ENCODE peak calls at places on chromosomes 13 and 19, in seven cellular contexts. K is fibroblast of the aortic adventitia, B is astrocyte of the cerebellum, Q is IMR-90, I is fibroblast of lung, C is thoracic aorta, S is DND-41. V is an unnamed sample.

GRCh38 chr13:112783135-112783945 is 93.5 kb downstream of the ATP11A start:
- DNase-seq in C (no peak), K (peak; percentile 77), S (no peak), B (no peak), I (peak; percentile 63), Q (peak; percentile 90), V (peak; percentile 27)

GRCh38 chr19:52170304-52170703 is 1.1 kb downstream of the ZNF836 start:
- DNase-seq in K (no peak), I (no peak), C (no peak), S (peak; percentile 21), Q (no peak), B (no peak), V (no peak)

GRCh38 chr19:14497347-14497921 is 1.5 kb upstream of the GIPC1 start:
- DNase-seq in K (peak; percentile 53), B (no peak), S (no peak), C (no peak), I (no peak), Q (no peak), V (no peak)

GRCh38 chr19:43839139-43839538 is 12.0 kb downstream of the ZNF283 start:
- DNase-seq in K (no peak), C (no peak), I (no peak), B (no peak), Q (no peak), S (no peak), V (no peak)

GRCh38 chr19:32324631-32325215 is 20.7 kb upstream of the ZNF507 start:
- DNase-seq in Q (peak; percentile 6), K (peak; percentile 40), C (no peak), S (no peak), B (no peak), I (no peak), V (no peak)

GRCh38 chr13:106182404-106182803 is 353.1 kb downstream of the EFNB2 start:
- DNase-seq in B (peak; percentile 82), Q (peak; percentile 92), K (peak; percentile 60), C (no peak), S (peak; percentile 80), I (peak; percentile 96), V (peak; percentile 92)

GRCh38 chr19:50563597-50563996 is 4.6 kb downstream of the LRRC4B start:
- DNase-seq in C (no peak), S (no peak), Q (no peak), I (no peak), B (no peak), K (no peak), V (no peak)

GRCh38 chr13:75353786-75354193 is 128.2 kb downstream of the TBC1D4 start:
- DNase-seq in K (peak; percentile 45), S (no peak), Q (peak; percentile 39), C (no peak), B (no peak), I (peak; percentile 82), V (no peak)

GRCh38 chr19:21694171-21694906 is 73.0 kb downstream of the ZNF100 start:
- DNase-seq in I (no peak), K (no peak), B (no peak), Q (no peak), C (no peak), S (no peak), V (no peak)

GRCh38 chr19:45045671-45046353 is 7.0 kb downstream of the CLASRP start:
- DNase-seq in S (no peak), K (no peak), C (no peak), B (no peak), I (no peak), Q (no peak), V (no peak)

GRCh38 chr19:5321851-5322681 is 18.5 kb downstream of the PTPRS start:
- DNase-seq in C (no peak), Q (no peak), I (no peak), S (no peak), K (no peak), B (no peak), V (no peak)

GRCh38 chr19:47729468-47729798 is 15.9 kb upstream of the NOP53 start:
- DNase-seq in C (peak; percentile 65), I (peak; percentile 92), Q (peak; percentile 85), K (peak; percentile 86), S (no peak), B (no peak), V (peak; percentile 57)

GRCh38 chr19:55086730-55087541 is 11.3 kb downstream of the EPS8L1 start:
- DNase-seq in B (peak; percentile 81), Q (peak; percentile 91), K (peak; percentile 87), I (peak; percentile 89), S (no peak), C (peak; percentile 82), V (peak; percentile 76)

GRCh38 chr19:17205237-17206140 is 9.7 kb upstream of the USE1 start:
- DNase-seq in B (peak; percentile 34), K (peak; percentile 60), Q (peak; percentile 34), I (peak; percentile 31), S (peak; percentile 52), C (no peak), V (no peak)

GRCh38 chr19:42254083-42254849 is 662 bp downstream of the ERF start:
- DNase-seq in K (no peak), B (no peak), S (peak; percentile 83), I (peak; percentile 60), C (no peak), Q (peak; percentile 32), V (no peak)

GRCh38 chr13:37621811-37622361 is 23.3 kb upstream of the POSTN start:
- DNase-seq in I (peak; percentile 86), C (no peak), S (no peak), B (peak; percentile 48), K (peak; percentile 95), Q (peak; percentile 84), V (peak; percentile 98)

GRCh38 chr13:44765076-44765475 is 188.9 kb upstream of the TSC22D1 start:
- DNase-seq in B (no peak), K (peak; percentile 16), I (no peak), Q (no peak), S (no peak), C (no peak), V (no peak)

GRCh38 chr13:80690208-80690607 is 349.3 kb upstream of the SPRY2 start:
- DNase-seq in I (no peak), C (no peak), Q (no peak), K (no peak), S (no peak), B (no peak), V (no peak)

GRCh38 chr13:114222461-114222968 is 12.2 kb upstream of the CDC16 start:
- DNase-seq in I (peak; percentile 14), B (no peak), K (peak; percentile 67), Q (peak; percentile 48), C (no peak), S (no peak), V (no peak)

GRCh38 chr13:26557051-26557392 is 461 bp upstream of the WASF3 start:
- DNase-seq in B (no peak), K (no peak), Q (no peak), I (no peak), C (no peak), S (no peak), V (no peak)

GRCh38 chr19:14603990-14604387 is 21.1 kb downstream of the CLEC17A start:
- DNase-seq in C (no peak), K (no peak), I (no peak), Q (no peak), S (no peak), B (no peak), V (no peak)

GRCh38 chr13:110233682-110234280 is 73.2 kb downstream of the COL4A1 start:
- DNase-seq in I (no peak), S (no peak), K (no peak), B (no peak), C (no peak), Q (no peak), V (no peak)
- H3K4me3 ChIP-seq in I (peak overlapping the region; percentile 50), S (no peak overlapping the region), K (peak overlapping the region; percentile 60), B (no peak overlapping the region), C (peak overlapping the region; percentile 53), Q (no peak overlapping the region), V (no peak overlapping the region)

GRCh38 chr19:34364830-34365462 is at the start of gene GPI:
- DNase-seq in S (peak; percentile 66), C (no peak), Q (peak; percentile 24), I (peak; percentile 39), K (peak; percentile 22), B (no peak), V (no peak)

GRCh38 chr19:34365463-34366401 is 736 bp downstream of the GPI start:
- DNase-seq in I (peak; percentile 41), Q (peak; percentile 32), C (no peak), S (peak; percentile 30), K (peak; percentile 37), B (no peak), V (no peak)

GRCh38 chr19:34367424-34367957 is 2.5 kb downstream of the GPI start:
- DNase-seq in C (no peak), Q (no peak), B (no peak), I (no peak), S (no peak), K (no peak), V (no peak)

GRCh38 chr19:34368338-34368737 is 3.3 kb downstream of the GPI start:
- DNase-seq in S (no peak), Q (no peak), I (no peak), C (no peak), K (no peak), B (no peak), V (no peak)

DNA sequence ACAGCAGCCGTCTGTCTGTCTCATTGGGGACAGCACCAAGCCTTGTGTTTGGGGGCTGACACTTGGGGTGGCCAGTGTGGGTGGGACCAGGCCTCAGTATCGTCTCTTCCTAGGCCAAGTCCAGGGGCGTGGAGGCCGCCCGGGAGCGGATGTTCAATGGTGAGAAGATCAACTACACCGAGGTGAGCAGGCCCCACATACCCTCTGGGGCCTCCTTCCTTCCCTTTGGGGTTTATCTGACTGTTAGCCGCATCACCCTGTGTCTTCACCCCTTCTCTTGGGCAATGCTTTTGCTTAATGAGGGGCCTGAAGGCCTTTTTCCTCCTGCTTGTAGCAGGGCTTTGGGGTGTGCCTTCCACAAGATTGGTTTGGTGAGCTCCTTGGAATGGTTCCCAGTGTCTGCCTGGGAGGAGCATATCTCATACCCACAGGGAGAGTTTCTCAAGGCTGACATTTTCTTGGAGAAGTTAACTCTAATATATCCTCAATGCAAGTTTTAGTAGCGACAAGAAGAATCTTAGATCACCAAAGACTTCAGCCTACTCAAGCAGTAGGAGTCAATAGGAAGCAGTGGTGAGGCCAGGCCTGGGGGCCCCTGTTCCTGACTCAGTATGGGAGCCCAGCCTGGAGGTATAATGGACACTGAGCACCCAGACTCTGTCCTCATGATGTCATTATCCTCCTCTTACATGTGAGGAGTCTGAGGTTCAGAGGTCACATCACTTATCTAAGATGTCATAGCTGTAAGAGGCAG is 1.9 kb downstream of the GPI start:
- DNase-seq in K (peak; percentile 90), S (no peak), B (peak; percentile 15), C (no peak), I (peak; percentile 67), Q (peak; percentile 74), V (peak; percentile 48)
- H3K4me3 ChIP-seq in K (peak overlapping the region; percentile 79), S (peak overlapping the region; percentile 85), B (no peak overlapping the region), C (peak overlapping the region; percentile 88), I (no peak overlapping the region), Q (peak overlapping the region; percentile 99), V (peak overlapping the region; percentile 90)

GRCh38 chr13:99227909-99228688 is 27.4 kb downstream of the UBAC2 start:
- DNase-seq in K (no peak), B (no peak), I (no peak), S (no peak), C (no peak), Q (no peak), V (no peak)
- H3K4me3 ChIP-seq in K (no peak overlapping the region), B (no peak overlapping the region), I (no peak overlapping the region), S (peak overlapping the region; percentile 30), C (peak overlapping the region; percentile 10), Q (no peak overlapping the region), V (no peak overlapping the region)

DNA sequence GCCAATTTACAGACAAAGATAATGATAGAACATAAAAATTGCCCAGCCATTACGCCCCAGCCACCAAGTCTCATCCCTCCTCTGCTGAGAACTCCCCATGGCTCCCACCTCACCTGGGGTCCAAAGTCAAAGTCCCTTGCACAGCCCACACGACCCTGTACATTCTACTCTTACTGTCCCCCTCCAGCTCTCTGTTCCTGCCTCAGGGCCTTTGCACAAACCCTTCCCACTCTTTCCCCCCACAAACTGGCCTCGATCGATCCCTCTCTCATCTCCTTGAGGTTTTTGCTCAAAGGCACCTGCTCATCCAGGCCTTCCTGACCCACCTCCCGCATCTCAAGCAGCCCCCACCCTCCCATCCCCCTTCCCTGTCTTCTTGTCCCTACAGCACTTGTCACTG is 1.3 kb downstream of the DOCK6 start:
- DNase-seq in B (no peak), Q (no peak), C (no peak), S (no peak), I (no peak), K (no peak), V (no peak)
- H3K4me3 ChIP-seq in B (no peak overlapping the region), Q (no peak overlapping the region), C (peak overlapping the region; percentile 99), S (no peak overlapping the region), I (no peak overlapping the region), K (no peak overlapping the region), V (peak overlapping the region; percentile 74)